ENCODE peak calls at places on chromosomes 12 and 14, in seven cellular contexts. Q is HFF-Myc; J is foreskin fibroblast; U is HT-29; L is IMR-90; R is stimulated activated CD4-positive, alpha-beta T cell treated with anti-CD3 and anti-CD28 coated beads, Interleukin-1b, Interleukin-23, amount 100 ng/mL, for 48 hours; N is AG09309. B is an unnamed sample.

GRCh38 chr14:34710006-34710405 is 4.4 kb downstream of the CFL2 start:
- DNase-seq in J (no peak), L (no peak), R (no peak), N (no peak), Q (no peak), U (no peak), B (no peak)

GRCh38 chr14:45377201-45377600 is 124.2 kb upstream of the MIS18BP1 start:
- DNase-seq in N (no peak), U (no peak), Q (no peak), R (no peak), J (no peak), L (no peak), B (no peak)

GRCh38 chr14:50060871-50061663 is 55.3 kb downstream of the VCPKMT start:
- DNase-seq in U (peak; percentile 25), L (peak; percentile 95), J (peak; percentile 89), N (peak; percentile 85), Q (peak; percentile 84), R (peak; percentile 44), B (peak; percentile 75)

GRCh38 chr12:101925935-101926334 is 48.6 kb downstream of the DRAM1 start:
- DNase-seq in N (no peak), R (no peak), Q (no peak), L (no peak), J (no peak), U (no peak), B (no peak)

GRCh38 chr14:64685364-64686130 is 18.7 kb upstream of the PLEKHG3 start:
- DNase-seq in J (no peak), N (no peak), R (no peak), Q (peak; percentile 81), U (no peak), L (no peak), B (no peak)

GRCh38 chr12:48329199-48329939 is 21.4 kb downstream of the ZNF641 start:
- DNase-seq in J (no peak), U (no peak), R (no peak), N (no peak), L (no peak), Q (no peak), B (no peak)

GRCh38 chr14:34711169-34711568 is 3.2 kb downstream of the CFL2 start:
- DNase-seq in U (no peak), Q (peak; percentile 93), L (peak; percentile 94), R (no peak), J (peak; percentile 91), N (peak; percentile 76), B (peak; percentile 47)

GRCh38 chr12:76878045-76878898 is 547 bp downstream of the CSRP2 start:
- DNase-seq in R (no peak), J (no peak), U (peak; percentile 13), N (no peak), L (no peak), Q (no peak), B (no peak)

GRCh38 chr12:126747530-126748149 is 1519.3 kb upstream of the TMEM132C start:
- DNase-seq in U (peak; percentile 67), N (no peak), L (no peak), Q (no peak), J (no peak), R (peak; percentile 57), B (no peak)

GRCh38 chr12:108424026-108424425 is 84.9 kb upstream of the CMKLR1 start:
- DNase-seq in Q (no peak), J (no peak), U (no peak), N (no peak), L (no peak), R (no peak), B (no peak)

GRCh38 chr12:16609140-16609539 is 3.2 kb upstream of the LMO3 start:
- DNase-seq in Q (no peak), J (no peak), L (no peak), N (no peak), U (no peak), R (no peak), B (no peak)

GRCh38 chr12:54526800-54527630 is 22.4 kb upstream of the PDE1B start:
- DNase-seq in N (no peak), J (no peak), U (peak; percentile 42), Q (peak; percentile 10), R (peak; percentile 39), L (peak; percentile 5), B (no peak)

GRCh38 chr14:101179691-101180211 is 276.2 kb upstream of the RTL1 start:
- DNase-seq in R (no peak), L (no peak), U (no peak), N (no peak), J (no peak), Q (no peak), B (no peak)

GRCh38 chr12:79407671-79408622 is 282.8 kb downstream of the PAWR start:
- DNase-seq in Q (peak; percentile 76), N (peak; percentile 81), J (peak; percentile 81), R (no peak), U (peak; percentile 92), L (peak; percentile 91), B (no peak)

GRCh38 chr12:58966939-58967338 is 46.6 kb upstream of the LRIG3 start:
- DNase-seq in R (no peak), J (peak; percentile 9), N (no peak), L (peak; percentile 49), U (no peak), Q (no peak), B (no peak)

GRCh38 chr12:110746550-110746949 is 3.9 kb upstream of the PPP1CC start:
- DNase-seq in J (no peak), R (no peak), N (no peak), U (no peak), Q (no peak), L (no peak), B (no peak)

GRCh38 chr14:75685910-75686309 is 24.9 kb downstream of the TTLL5 start:
- DNase-seq in Q (no peak), N (no peak), R (no peak), L (no peak), J (no peak), U (no peak), B (no peak)

GRCh38 chr12:50024804-50025186 is 499 bp downstream of the RACGAP1 start:
- DNase-seq in U (peak; percentile 32), J (no peak), Q (no peak), L (no peak), N (no peak), R (no peak), B (no peak)

GRCh38 chr12:130971871-130972588 is 18.3 kb downstream of the ADGRD1 start:
- DNase-seq in J (no peak), N (no peak), U (no peak), R (no peak), L (no peak), Q (no peak), B (no peak)

GRCh38 chr14:74952697-74953484 is 2.5 kb downstream of the PGF start:
- DNase-seq in R (no peak), J (no peak), U (no peak), N (no peak), L (no peak), Q (no peak), B (no peak)

GRCh38 chr14:27243360-27243759 is 645.5 kb upstream of the NOVA1 start:
- DNase-seq in N (no peak), R (no peak), J (no peak), L (no peak), U (no peak), Q (no peak), B (no peak)

GRCh38 chr12:74646831-74647230 is 109.2 kb downstream of the ATXN7L3B start:
- DNase-seq in Q (no peak), L (no peak), N (no peak), U (peak; percentile 53), J (no peak), R (no peak), B (no peak)

GRCh38 chr12:113882690-113883089 is 83.4 kb downstream of the RBM19 start:
- DNase-seq in J (no peak), N (no peak), R (no peak), U (no peak), Q (no peak), L (no peak), B (no peak)

GRCh38 chr12:120726961-120727360 is 1.3 kb downstream of the ACADS start:
- DNase-seq in L (no peak), N (no peak), J (no peak), R (no peak), U (no peak), Q (no peak), B (no peak)

GRCh38 chr12:113232787-113233585 is 11.7 kb downstream of the TPCN1 start:
- DNase-seq in U (no peak), L (no peak), N (no peak), Q (no peak), J (no peak), R (peak; percentile 78), B (peak; percentile 69)

GRCh38 chr12:76980196-76980595 is 85.2 kb downstream of the E2F7 start:
- DNase-seq in L (no peak), Q (no peak), R (no peak), N (no peak), J (no peak), U (no peak), B (no peak)